ENCODE peak calls at places on chromosomes 1 and 21, in seven cellular contexts. Z is PC-3, V is endodermal cell, L is cardiac fibroblast, C is GM03348, X is A172, K is HTR-8/SVneo. F is an unnamed sample.

GRCh38 chr1:172723251-172723650 is 64.3 kb downstream of the FASLG start:
- DNase-seq in Z (peak; percentile 68), V (no peak), L (peak; percentile 20), C (no peak), X (no peak), K (no peak), F (no peak)

GRCh38 chr1:37628026-37628556 is 6.6 kb downstream of the RSPO1 start:
- DNase-seq in Z (no peak), V (no peak), L (no peak), C (no peak), X (no peak), K (no peak), F (no peak)

GRCh38 chr21:45557611-45558043 is 15.4 kb upstream of the SLC19A1 start:
- DNase-seq in Z (no peak), V (peak; percentile 47), L (no peak), C (no peak), X (no peak), K (no peak), F (no peak)

GRCh38 chr1:228288536-228289238 is 80.8 kb downstream of the OBSCN start:
- DNase-seq in Z (no peak), V (no peak), L (no peak), C (no peak), X (no peak), K (no peak), F (no peak)

GRCh38 chr1:92577251-92577895 is 90.6 kb upstream of the GFI1 start:
- DNase-seq in Z (peak; percentile 18), V (no peak), L (peak; percentile 69), C (peak; percentile 23), X (no peak), K (no peak), F (no peak)

GRCh38 chr1:52636701-52637695 is 4.0 kb downstream of the SHISAL2A start:
- DNase-seq in Z (no peak), V (no peak), L (peak; percentile 21), C (no peak), X (peak; percentile 38), K (no peak), F (no peak)

GRCh38 chr21:36441715-36442114 is 38.2 kb downstream of the CLDN14 start:
- DNase-seq in Z (no peak), V (no peak), L (no peak), C (no peak), X (no peak), K (no peak), F (no peak)

GRCh38 chr1:162946701-162947100 is 85.7 kb upstream of the CCDC190 start:
- DNase-seq in Z (no peak), V (no peak), L (no peak), C (no peak), X (no peak), K (no peak), F (no peak)

GRCh38 chr1:185520188-185520935 is 203.3 kb upstream of the IVNS1ABP start:
- DNase-seq in Z (no peak), V (no peak), L (peak; percentile 64), C (no peak), X (peak; percentile 38), K (no peak), F (no peak)